ENCODE peak calls at places on chromosomes 6 and 20, in eight cellular contexts. One of them, this sample, is unnamed.

GRCh38 chr6:96532399-96532798 is 10.8 kb downstream of the UFL1 start:
- DNase-seq in NCI-H2171 treated with DMSO at 0.1 percent for 48 hours: no peak
- DNase-seq in astrocyte of the spinal cord: no peak
- DNase-seq in foreskin fibroblast: no peak
- DNase-seq in Right ventricle myocardium superior: no peak
- DNase-seq in Panc1: no peak
- DNase-seq in GM10248: no peak
- DNase-seq in putamen: no peak
- DNase-seq in this sample: no peak

GRCh38 chr6:16333580-16333979 is 95.2 kb downstream of the GMPR start:
- DNase-seq in NCI-H2171 treated with DMSO at 0.1 percent for 48 hours: no peak
- DNase-seq in astrocyte of the spinal cord: peak
- DNase-seq in foreskin fibroblast: peak
- DNase-seq in Right ventricle myocardium superior: no peak
- DNase-seq in Panc1: no peak
- DNase-seq in GM10248: no peak
- DNase-seq in putamen: no peak
- DNase-seq in this sample: no peak

GRCh38 chr6:119470893-119471542 is 121.5 kb upstream of the MAN1A1 start:
- DNase-seq in NCI-H2171 treated with DMSO at 0.1 percent for 48 hours: no peak
- DNase-seq in astrocyte of the spinal cord: no peak
- DNase-seq in foreskin fibroblast: no peak
- DNase-seq in Right ventricle myocardium superior: no peak
- DNase-seq in Panc1: no peak
- DNase-seq in GM10248: no peak
- DNase-seq in putamen: no peak
- DNase-seq in this sample: no peak

GRCh38 chr20:63154395-63154794 is 61.5 kb downstream of the YTHDF1 start:
- DNase-seq in NCI-H2171 treated with DMSO at 0.1 percent for 48 hours: no peak
- DNase-seq in astrocyte of the spinal cord: no peak
- DNase-seq in foreskin fibroblast: no peak
- DNase-seq in Right ventricle myocardium superior: peak
- DNase-seq in Panc1: no peak
- DNase-seq in GM10248: no peak
- DNase-seq in putamen: no peak
- DNase-seq in this sample: no peak

GRCh38 chr20:61982951-61983315 is 82.7 kb downstream of the TAF4 start:
- DNase-seq in NCI-H2171 treated with DMSO at 0.1 percent for 48 hours: no peak
- DNase-seq in astrocyte of the spinal cord: no peak
- DNase-seq in foreskin fibroblast: no peak
- DNase-seq in Right ventricle myocardium superior: no peak
- DNase-seq in Panc1: no peak
- DNase-seq in GM10248: no peak
- DNase-seq in putamen: no peak
- DNase-seq in this sample: no peak

GRCh38 chr20:11544029-11544678 is 373.5 kb upstream of the BTBD3 start:
- DNase-seq in NCI-H2171 treated with DMSO at 0.1 percent for 48 hours: peak
- DNase-seq in astrocyte of the spinal cord: peak
- DNase-seq in foreskin fibroblast: peak
- DNase-seq in Right ventricle myocardium superior: no peak
- DNase-seq in Panc1: peak
- DNase-seq in GM10248: peak
- DNase-seq in putamen: peak
- DNase-seq in this sample: peak

GRCh38 chr6:148650941-148651540 is 95.8 kb upstream of the UST start:
- DNase-seq in NCI-H2171 treated with DMSO at 0.1 percent for 48 hours: no peak
- DNase-seq in astrocyte of the spinal cord: no peak
- DNase-seq in foreskin fibroblast: no peak
- DNase-seq in Right ventricle myocardium superior: no peak
- DNase-seq in Panc1: no peak
- DNase-seq in GM10248: no peak
- DNase-seq in putamen: no peak
- DNase-seq in this sample: no peak

GRCh38 chr20:51354769-51355319 is 187.7 kb downstream of the NFATC2 start:
- DNase-seq in NCI-H2171 treated with DMSO at 0.1 percent for 48 hours: peak
- DNase-seq in astrocyte of the spinal cord: peak
- DNase-seq in foreskin fibroblast: peak
- DNase-seq in Right ventricle myocardium superior: no peak
- DNase-seq in Panc1: peak
- DNase-seq in GM10248: no peak
- DNase-seq in putamen: no peak
- DNase-seq in this sample: no peak

GRCh38 chr6:117303323-117303722 is 38.0 kb downstream of the VGLL2 start:
- DNase-seq in NCI-H2171 treated with DMSO at 0.1 percent for 48 hours: no peak
- DNase-seq in astrocyte of the spinal cord: no peak
- DNase-seq in foreskin fibroblast: no peak
- DNase-seq in Right ventricle myocardium superior: no peak
- DNase-seq in Panc1: no peak
- DNase-seq in GM10248: no peak
- DNase-seq in putamen: no peak
- DNase-seq in this sample: no peak